ENCODE peak calls at places on chromosomes 16 and 17, in six cellular contexts. H, V, A, U, I and K are unnamed samples.

GRCh38 chr16:66152841-66153525 is 213.5 kb upstream of the CDH5 start:
- DNase-seq in H (no peak), A (no peak), V (no peak), I (peak), U (peak), K (no peak)

GRCh38 chr16:1312903-1313302 is 3.5 kb downstream of the UBE2I start:
- DNase-seq in A (no peak), V (no peak), U (no peak), I (no peak), H (no peak), K (no peak)

GRCh38 chr17:3894927-3895343 is 2.1 kb upstream of the CAMKK1 start:
- DNase-seq in H (peak), V (no peak), I (peak), U (no peak), A (no peak), K (peak)

GRCh38 chr17:9766970-9767369 is 24.4 kb downstream of the DHRS7C start:
- DNase-seq in U (no peak), I (no peak), H (no peak), V (no peak), A (no peak), K (no peak)

GRCh38 chr16:67027046-67027445 is 1.9 kb upstream of the CBFB start:
- DNase-seq in H (no peak), A (no peak), I (no peak), V (no peak), U (no peak), K (no peak)

GRCh38 chr17:39996789-39997188 is 16.2 kb downstream of the PSMD3 start:
- DNase-seq in H (no peak), I (no peak), A (no peak), V (no peak), U (no peak), K (no peak)

GRCh38 chr16:79653337-79654000 is 52.9 kb upstream of the MAF start:
- DNase-seq in A (no peak), H (no peak), U (no peak), I (peak), V (no peak), K (no peak)

GRCh38 chr16:12775689-12776236 is 27.9 kb downstream of the CPPED1 start:
- DNase-seq in V (no peak), A (no peak), I (no peak), H (no peak), U (no peak), K (no peak)

GRCh38 chr17:34006126-34006525 is 249.0 kb upstream of the CCL2 start:
- DNase-seq in U (no peak), I (no peak), A (no peak), V (no peak), H (no peak), K (no peak)

GRCh38 chr16:83958842-83959565 is 6.0 kb downstream of the OSGIN1 start:
- DNase-seq in V (no peak), A (no peak), I (no peak), H (no peak), U (no peak), K (no peak)

GRCh38 chr17:77914440-77915254 is 43.9 kb upstream of the TNRC6C start:
- DNase-seq in H (peak), A (peak), U (no peak), V (no peak), I (peak), K (no peak)

GRCh38 chr17:18194394-18194793 is 10.8 kb downstream of the ALKBH5 start:
- DNase-seq in U (no peak), V (no peak), H (no peak), A (no peak), I (no peak), K (no peak)

GRCh38 chr17:50621562-50621961 is 13.1 kb upstream of the ABCC3 start:
- DNase-seq in H (no peak), A (no peak), I (peak), V (no peak), U (no peak), K (no peak)

GRCh38 chr16:66713076-66713475 is 16.5 kb upstream of the CMTM4 start:
- DNase-seq in A (no peak), H (no peak), V (no peak), U (no peak), I (no peak), K (no peak)

GRCh38 chr16:86951831-86952598 is 365.2 kb downstream of the C16orf95 start:
- DNase-seq in H (no peak), V (no peak), A (peak), U (peak), I (peak), K (no peak)

GRCh38 chr17:57808882-57809281 is 41.0 kb downstream of the MRPS23 start:
- DNase-seq in A (no peak), H (no peak), I (no peak), U (no peak), V (no peak), K (no peak)

GRCh38 chr17:78006338-78006737 is 47.8 kb downstream of the TNRC6C start:
- DNase-seq in V (no peak), H (no peak), U (no peak), A (no peak), I (no peak), K (no peak)

GRCh38 chr17:31486351-31487062 is 95.0 kb downstream of the RAB11FIP4 start:
- DNase-seq in H (no peak), U (no peak), V (no peak), A (no peak), I (no peak), K (no peak)

GRCh38 chr16:23155445-23156049 is 6.3 kb upstream of the USP31 start:
- DNase-seq in H (no peak), U (no peak), I (peak), V (no peak), A (no peak), K (no peak)

GRCh38 chr17:35795007-35795870 is at the start of gene MMP28:
- DNase-seq in A (peak), H (no peak), V (no peak), U (no peak), I (peak), K (peak)

GRCh38 chr17:46832306-46832895 is 13.9 kb upstream of the WNT3 start:
- DNase-seq in U (no peak), H (no peak), V (no peak), A (no peak), I (no peak), K (no peak)

GRCh38 chr16:56340416-56340815 is 84.9 kb downstream of the AMFR start:
- DNase-seq in U (no peak), H (no peak), V (no peak), I (no peak), A (no peak), K (no peak)

GRCh38 chr16:78340590-78340989 is 241.1 kb downstream of the WWOX start:
- DNase-seq in I (no peak), U (no peak), V (no peak), A (no peak), H (no peak), K (no peak)

GRCh38 chr16:46895399-46896313 is 11.5 kb downstream of the GPT2 start:
- DNase-seq in H (no peak), A (no peak), U (no peak), V (no peak), I (no peak), K (no peak)

GRCh38 chr16:46894011-46894672 is 10.0 kb downstream of the GPT2 start:
- DNase-seq in V (no peak), H (peak), I (peak), A (no peak), U (no peak), K (no peak)

GRCh38 chr16:46897471-46897870 is 13.3 kb downstream of the GPT2 start:
- DNase-seq in V (no peak), I (no peak), U (no peak), A (no peak), H (no peak), K (no peak)

GRCh38 chr16:46898006-46898405 is 13.8 kb downstream of the GPT2 start:
- DNase-seq in U (no peak), A (no peak), I (no peak), H (no peak), V (no peak), K (no peak)

DNA sequence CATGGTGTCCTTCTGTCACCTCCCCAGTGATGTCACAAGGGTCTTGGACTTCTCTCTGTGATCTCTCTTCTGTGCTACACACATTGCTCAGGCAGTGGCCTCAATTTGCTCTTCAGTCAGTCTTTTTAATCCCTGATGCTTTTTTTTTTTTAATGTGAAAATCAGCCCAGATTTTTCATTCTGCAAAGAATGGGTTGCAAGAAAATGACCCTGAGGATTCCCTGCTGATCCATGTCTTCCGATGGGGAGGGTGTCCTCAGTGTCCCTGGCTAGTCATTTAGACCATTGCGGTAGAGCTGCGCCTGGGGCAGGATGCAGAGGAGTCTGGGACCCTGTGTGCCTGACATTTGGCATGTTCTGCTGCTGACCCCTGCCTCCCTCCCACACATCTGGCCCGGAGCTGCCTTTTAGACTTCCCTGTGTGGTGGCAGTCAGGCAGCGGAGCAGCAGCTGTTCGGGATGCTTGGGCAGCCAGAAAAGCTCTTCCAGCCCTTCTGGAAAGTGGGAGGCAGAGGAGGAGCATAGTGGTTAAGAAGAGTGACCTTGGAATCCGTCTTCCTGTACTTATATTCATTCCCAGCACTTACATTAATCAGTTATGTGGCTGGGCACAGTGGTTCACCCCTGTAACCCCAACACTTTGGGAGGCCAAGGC is 12.3 kb downstream of the GPT2 start:
- DNase-seq in I (peak), V (no peak), H (no peak), U (no peak), A (no peak), K (no peak)
- H3K27ac ChIP-seq in I (no peak), V (no peak), H (no peak), U (no peak), A (no peak), K (no peak)

GRCh38 chr16:48862087-48862532 is 252.1 kb upstream of the N4BP1 start:
- DNase-seq in A (no peak), I (no peak), U (peak), H (no peak), V (no peak), K (no peak)
- TF ChIP-seq CTCF in A (no peak), I (no peak), U (peak), H (no peak), V (no peak), K (no peak)

GRCh38 chr17:16108386-16108785 is 106.9 kb downstream of the NCOR1 start:
- DNase-seq in I (no peak), A (no peak), V (no peak), H (peak), U (no peak), K (no peak)

GRCh38 chr17:16107165-16107770 is 107.6 kb downstream of the TTC19 start:
- DNase-seq in A (no peak), U (no peak), H (no peak), V (no peak), I (no peak), K (no peak)

GRCh38 chr17:16106161-16106891 is 106.7 kb downstream of the TTC19 start:
- DNase-seq in A (no peak), I (peak), V (no peak), U (peak), H (no peak), K (no peak)

GRCh38 chr17:16104189-16104588 is 104.6 kb downstream of the TTC19 start:
- DNase-seq in H (no peak), V (no peak), A (no peak), I (no peak), U (no peak), K (no peak)

DNA sequence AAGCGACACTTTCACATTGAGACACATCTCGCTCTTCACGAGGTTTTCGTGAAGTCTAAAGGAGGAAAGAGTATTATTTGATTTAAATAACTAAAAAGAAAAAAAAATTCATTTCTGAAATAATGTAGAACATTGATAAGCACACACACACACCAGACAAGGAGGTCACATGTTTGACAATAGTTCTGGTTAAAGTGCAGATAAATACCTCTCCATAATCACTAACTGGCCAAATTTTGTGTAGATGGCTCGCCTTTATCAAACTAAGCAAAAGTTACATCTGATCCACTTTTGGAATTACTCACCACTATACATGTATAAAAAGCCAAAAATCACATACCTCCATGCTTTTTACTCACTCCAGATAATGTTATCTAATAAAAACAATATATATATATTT is 106.5 kb downstream of the NCOR1 start:
- DNase-seq in H (no peak), V (no peak), U (no peak), I (no peak), A (no peak), K (no peak)
- H3K27ac ChIP-seq in H (peak), V (no peak), U (no peak), I (no peak), A (no peak), K (no peak)

GRCh38 chr16:88455610-88456355 is 2.7 kb downstream of the ZFPM1 start:
- DNase-seq in H (no peak), V (no peak), U (no peak), I (peak), A (peak), K (peak)
- TF ChIP-seq CTCF in H (peak), V (no peak), U (no peak), I (peak), A (peak), K (no peak)

DNA sequence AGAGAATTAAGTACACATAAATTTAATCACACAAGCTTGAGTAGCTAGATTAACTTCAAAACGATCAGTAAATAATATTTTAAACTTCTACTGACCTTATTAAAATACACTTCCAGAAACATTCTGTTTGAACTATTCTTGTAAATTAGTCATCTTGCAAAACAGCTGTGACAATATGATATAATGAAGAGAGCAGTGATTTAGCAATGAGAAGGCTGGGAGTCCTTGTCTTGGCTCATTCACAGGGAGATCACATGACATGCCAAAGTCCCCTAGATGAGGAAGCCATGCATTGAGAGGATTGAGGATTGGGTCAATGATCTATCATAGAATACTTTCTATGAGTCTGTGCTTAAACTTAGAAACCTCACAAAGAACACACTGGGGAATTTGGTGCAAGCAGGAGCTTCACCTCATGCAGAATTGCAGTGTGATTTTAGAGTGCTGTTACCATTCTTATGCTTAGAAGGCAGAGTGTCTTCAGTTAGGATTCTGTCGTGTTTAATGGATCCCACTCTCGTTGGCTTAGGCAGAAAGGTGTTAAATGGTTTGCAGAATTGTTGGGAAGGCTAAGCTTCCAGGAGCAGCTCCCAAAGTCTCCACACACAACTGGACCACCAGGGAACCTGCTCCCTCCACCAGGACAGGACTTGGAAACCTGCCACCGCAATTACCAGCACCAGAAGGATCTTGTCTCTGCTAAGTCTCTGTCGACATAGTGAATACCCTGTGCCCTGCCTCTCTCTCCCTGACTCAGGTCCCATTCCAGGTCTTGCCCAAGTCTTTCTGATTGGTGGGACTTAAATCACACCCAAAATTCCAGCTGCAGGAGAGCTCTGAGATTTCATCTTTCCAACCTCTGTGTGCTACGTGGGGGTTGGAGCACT is 87.1 kb downstream of the USP22 start:
- DNase-seq in A (no peak), V (no peak), I (peak), H (peak), U (no peak), K (no peak)
- H3K27ac ChIP-seq in A (no peak), V (no peak), I (no peak), H (peak), U (no peak), K (no peak)

DNA sequence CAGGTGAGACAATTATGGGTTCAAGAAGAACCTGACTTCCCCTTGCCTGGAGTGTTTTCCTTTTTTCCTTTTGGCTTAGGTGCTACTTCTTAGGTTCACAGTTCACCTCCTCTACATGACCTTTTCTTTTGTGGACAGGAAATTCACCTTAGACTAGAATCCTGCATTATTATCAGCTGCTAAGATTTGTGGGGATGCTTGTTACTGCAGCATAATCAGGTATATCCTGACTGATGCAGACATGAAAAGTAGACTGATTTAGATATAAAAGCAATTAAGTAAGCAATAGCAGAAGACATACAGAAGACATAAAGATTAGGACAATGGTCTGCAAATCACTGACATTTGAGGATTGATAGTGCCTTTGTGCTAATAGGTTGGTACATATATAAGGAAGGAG is 168.3 kb downstream of the SALL1 start:
- DNase-seq in V (no peak), U (no peak), H (no peak), I (no peak), A (no peak), K (no peak)
- TF ChIP-seq CTCF in V (no peak), U (no peak), H (no peak), I (no peak), A (no peak), K (no peak)